ENCODE peak calls at places on chromosomes 12 and 14, in ten cellular contexts. S is endothelial cell; C is anterior cingulate cortex; X is NCI-H2081; V is COR-L47; M is activated CD4-positive, alpha-beta T cell treated with anti-CD3 and anti-CD28 coated beads for 48 hours; F is choroid plexus epithelial cell; J is effector memory CD4-positive, alpha-beta T cell; I is Calu3; D is NCI-H1694. A is an unnamed sample.

GRCh38 chr12:2451025-2451424 is 343.7 kb upstream of the FKBP4 start:
- DNase-seq in S (no peak), C (no peak), X (no peak), V (no peak), M (no peak), F (peak), J (no peak), I (no peak), D (no peak), A (no peak)

GRCh38 chr14:99581371-99581770 is 22.6 kb downstream of the CCDC85C start:
- DNase-seq in S (no peak), C (peak), X (no peak), V (no peak), M (no peak), F (no peak), J (no peak), I (no peak), D (no peak), A (no peak)

GRCh38 chr12:25322351-25322750 is 71.6 kb upstream of the KRAS start:
- DNase-seq in S (no peak), C (no peak), X (no peak), V (no peak), M (no peak), F (no peak), J (no peak), I (no peak), D (no peak), A (no peak)

GRCh38 chr12:91180577-91180976 is 2.0 kb downstream of the DCN start:
- DNase-seq in S (no peak), C (no peak), X (no peak), V (no peak), M (no peak), F (peak), J (no peak), I (no peak), D (no peak), A (no peak)

GRCh38 chr14:26526132-26526531 is 71.7 kb downstream of the NOVA1 start:
- DNase-seq in S (no peak), C (no peak), X (no peak), V (no peak), M (no peak), F (no peak), J (no peak), I (no peak), D (no peak), A (no peak)

GRCh38 chr12:56724660-56724988 is 475 bp downstream of the NACA start:
- DNase-seq in S (no peak), C (peak), X (no peak), V (no peak), M (no peak), F (no peak), J (no peak), I (peak), D (no peak), A (no peak)

GRCh38 chr12:101485015-101485414 is 9.9 kb downstream of the SPIC start:
- DNase-seq in S (no peak), C (no peak), X (no peak), V (no peak), M (no peak), F (peak), J (no peak), I (no peak), D (no peak), A (no peak)

GRCh38 chr14:102917469-102918211 is 4.8 kb upstream of the AMN start:
- DNase-seq in S (peak), C (peak), X (peak), V (peak), M (peak), F (peak), J (peak), I (peak), D (peak), A (peak)

GRCh38 chr14:38053684-38054083 is 154.0 kb upstream of the SSTR1 start:
- DNase-seq in S (no peak), C (no peak), X (no peak), V (no peak), M (no peak), F (peak), J (no peak), I (no peak), D (no peak), A (no peak)

GRCh38 chr14:67883717-67884116 is 64.1 kb downstream of the RAD51B start:
- DNase-seq in S (no peak), C (no peak), X (peak), V (no peak), M (no peak), F (peak), J (no peak), I (no peak), D (peak), A (peak)

GRCh38 chr14:106396999-106397398 is 870.6 kb downstream of the TMEM121 start:
- DNase-seq in S (no peak), C (no peak), X (no peak), V (no peak), M (no peak), F (no peak), J (no peak), I (no peak), D (no peak), A (no peak)

GRCh38 chr14:44453433-44454171 is 53.5 kb downstream of the FSCB start:
- DNase-seq in S (no peak), C (no peak), X (peak), V (no peak), M (no peak), F (no peak), J (no peak), I (no peak), D (peak), A (no peak)

GRCh38 chr12:56718167-56718566 is 6.9 kb downstream of the NACA start:
- DNase-seq in S (no peak), C (no peak), X (no peak), V (no peak), M (no peak), F (no peak), J (no peak), I (no peak), D (no peak), A (no peak)

GRCh38 chr14:63212776-63213500 is 8.7 kb downstream of the RHOJ start:
- DNase-seq in S (no peak), C (no peak), X (peak), V (no peak), M (no peak), F (no peak), J (no peak), I (no peak), D (no peak), A (no peak)

GRCh38 chr14:58560208-58560607 is 77.6 kb upstream of the DACT1 start:
- DNase-seq in S (no peak), C (no peak), X (no peak), V (no peak), M (no peak), F (peak), J (no peak), I (no peak), D (no peak), A (no peak)

GRCh38 chr14:54116972-54117371 is 160.3 kb upstream of the BMP4 start:
- DNase-seq in S (no peak), C (no peak), X (no peak), V (no peak), M (no peak), F (no peak), J (no peak), I (no peak), D (no peak), A (no peak)

GRCh38 chr12:79933580-79934264 is 1.2 kb downstream of the PPP1R12A start:
- DNase-seq in S (peak), C (no peak), X (peak), V (no peak), M (no peak), F (peak), J (no peak), I (no peak), D (no peak), A (peak)

GRCh38 chr12:46266382-46266791 is 2.5 kb downstream of the SLC38A1 start:
- DNase-seq in S (no peak), C (no peak), X (peak), V (peak), M (peak), F (peak), J (peak), I (peak), D (no peak), A (peak)